ENCODE peak calls at places on chromosomes 6 and 20, in seven cellular contexts. N, D, U, Y, H, I and O are unnamed samples.

GRCh38 chr20:57661201-57662027 is 41.2 kb upstream of the ZBP1 start:
- DNase-seq in N (no peak), D (no peak), U (no peak), Y (no peak), H (peak), I (no peak), O (no peak)

GRCh38 chr20:35329435-35330139 is 37.4 kb upstream of the FAM83C start:
- DNase-seq in N (peak), D (peak), U (peak), Y (no peak), H (no peak), I (no peak), O (no peak)

GRCh38 chr6:39952170-39952569 is 17.9 kb upstream of the MOCS1 start:
- DNase-seq in N (no peak), D (peak), U (no peak), Y (no peak), H (no peak), I (no peak), O (no peak)

GRCh38 chr20:60170116-60170515 is 211.9 kb downstream of the CDH26 start:
- DNase-seq in N (no peak), D (no peak), U (no peak), Y (no peak), H (no peak), I (no peak), O (no peak)

GRCh38 chr6:76584121-76584520 is 511.7 kb upstream of the IMPG1 start:
- DNase-seq in N (no peak), D (no peak), U (no peak), Y (no peak), H (no peak), I (no peak), O (no peak)

GRCh38 chr6:122276637-122277036 is 122.8 kb upstream of the HSF2 start:
- DNase-seq in N (no peak), D (no peak), U (no peak), Y (no peak), H (no peak), I (no peak), O (no peak)

GRCh38 chr20:52457826-52458225 is 266.2 kb upstream of the ZFP64 start:
- DNase-seq in N (no peak), D (peak), U (no peak), Y (no peak), H (no peak), I (no peak), O (no peak)

GRCh38 chr6:39859025-39859424 is 66.8 kb downstream of the DAAM2 start:
- DNase-seq in N (no peak), D (no peak), U (no peak), Y (no peak), H (no peak), I (no peak), O (no peak)

GRCh38 chr6:48032156-48032555 is 78.8 kb downstream of the PTCHD4 start:
- DNase-seq in N (no peak), D (peak), U (peak), Y (no peak), H (no peak), I (no peak), O (no peak)

GRCh38 chr6:64330694-64331309 is 695.2 kb downstream of the PHF3 start:
- DNase-seq in N (peak), D (peak), U (peak), Y (peak), H (peak), I (peak), O (peak)

GRCh38 chr20:25315418-25316210 is 67.7 kb downstream of the PYGB start:
- DNase-seq in N (no peak), D (peak), U (no peak), Y (no peak), H (no peak), I (no peak), O (no peak)

GRCh38 chr20:16553684-16554083 is 19.6 kb downstream of the KIF16B start:
- DNase-seq in N (no peak), D (no peak), U (no peak), Y (no peak), H (no peak), I (no peak), O (no peak)

GRCh38 chr6:125804264-125804663 is 13.5 kb downstream of the NCOA7 start:
- DNase-seq in N (no peak), D (no peak), U (no peak), Y (no peak), H (no peak), I (no peak), O (no peak)

GRCh38 chr6:150118208-150118607 is 24.6 kb upstream of the PPP1R14C start:
- DNase-seq in N (peak), D (no peak), U (no peak), Y (no peak), H (no peak), I (no peak), O (no peak)

GRCh38 chr6:150118642-150119041 is 24.2 kb upstream of the PPP1R14C start:
- DNase-seq in N (no peak), D (no peak), U (no peak), Y (no peak), H (no peak), I (peak), O (no peak)

GRCh38 chr6:150116195-150116800 is 26.5 kb upstream of the PPP1R14C start:
- DNase-seq in N (no peak), D (no peak), U (peak), Y (no peak), H (no peak), I (no peak), O (no peak)

GRCh38 chr6:150119256-150119655 is 23.6 kb upstream of the PPP1R14C start:
- DNase-seq in N (no peak), D (no peak), U (peak), Y (peak), H (no peak), I (no peak), O (no peak)

GRCh38 chr6:150115769-150116168 is 27.1 kb upstream of the PPP1R14C start:
- DNase-seq in N (no peak), D (no peak), U (no peak), Y (no peak), H (no peak), I (no peak), O (no peak)
- H3K27ac ChIP-seq in N (no peak), D (no peak), U (no peak), Y (no peak), H (no peak), I (no peak), O (no peak)

GRCh38 chr6:37175332-37176267 is 5.6 kb downstream of the PIM1 start:
- DNase-seq in N (no peak), D (no peak), U (no peak), Y (no peak), H (no peak), I (no peak), O (no peak)
- H3K27ac ChIP-seq in N (no peak), D (no peak), U (no peak), Y (no peak), H (no peak), I (no peak), O (no peak)

DNA sequence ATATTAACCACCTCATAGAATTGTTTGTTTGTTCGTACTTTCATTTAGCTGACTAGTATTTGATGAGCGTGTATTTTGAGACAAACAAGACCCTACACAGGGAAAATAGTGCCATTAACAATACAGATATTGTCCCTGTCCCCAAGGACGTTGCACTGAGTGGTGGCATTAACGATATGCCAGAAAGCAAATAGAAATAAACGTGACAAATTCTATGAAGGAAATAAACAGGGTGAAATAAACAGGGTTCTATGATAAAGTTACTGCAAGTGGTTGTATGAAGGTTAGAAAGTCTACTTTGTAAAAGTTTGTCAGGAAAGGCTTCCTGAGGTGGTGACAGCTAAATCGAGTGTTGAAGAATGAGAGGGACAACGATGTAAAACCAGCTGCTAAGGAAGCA is 380.2 kb downstream of the LAMA2 start:
- DNase-seq in N (no peak), D (no peak), U (no peak), Y (no peak), H (no peak), I (no peak), O (no peak)
- H3K27ac ChIP-seq in N (no peak), D (no peak), U (no peak), Y (peak), H (no peak), I (no peak), O (peak)

GRCh38 chr6:32865724-32866443 is 11.9 kb downstream of the PSMB9 start:
- DNase-seq in N (no peak), D (no peak), U (no peak), Y (no peak), H (no peak), I (no peak), O (peak)

GRCh38 chr6:32868257-32868788 is 14.3 kb downstream of the PSMB9 start:
- DNase-seq in N (peak), D (peak), U (peak), Y (peak), H (peak), I (peak), O (peak)

GRCh38 chr6:32862725-32863124 is 8.7 kb downstream of the PSMB9 start:
- DNase-seq in N (no peak), D (no peak), U (no peak), Y (no peak), H (no peak), I (no peak), O (no peak)

GRCh38 chr6:32867559-32868256 is 13.7 kb downstream of the PSMB9 start:
- DNase-seq in N (no peak), D (no peak), U (no peak), Y (no peak), H (no peak), I (no peak), O (no peak)

DNA sequence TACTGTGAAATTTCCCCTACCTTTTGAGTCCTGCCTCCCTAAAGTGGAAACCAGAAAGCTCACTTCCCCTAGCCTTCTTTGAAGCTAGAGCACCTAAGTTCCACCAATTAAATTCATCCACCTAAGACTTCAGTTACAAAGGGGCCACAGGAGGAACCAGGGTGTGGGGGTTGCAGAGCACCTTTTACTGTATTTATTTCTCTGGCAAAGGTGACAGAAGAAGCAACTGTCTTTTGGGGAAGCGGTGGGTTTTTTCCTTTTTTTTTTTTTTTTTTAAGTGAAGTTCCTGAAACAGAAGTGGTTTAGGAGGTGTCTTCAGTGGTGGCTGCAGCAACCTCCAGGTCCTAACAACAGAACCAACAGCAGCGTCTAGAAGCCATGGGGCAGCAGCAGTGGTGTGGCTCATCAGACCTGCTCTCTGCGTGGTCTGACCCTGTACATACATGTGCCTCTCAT is 13.1 kb downstream of the PSMB9 start:
- DNase-seq in N (no peak), D (no peak), U (no peak), Y (no peak), H (no peak), I (no peak), O (no peak)
- H3K27ac ChIP-seq in N (no peak), D (no peak), U (no peak), Y (no peak), H (no peak), I (no peak), O (no peak)

DNA sequence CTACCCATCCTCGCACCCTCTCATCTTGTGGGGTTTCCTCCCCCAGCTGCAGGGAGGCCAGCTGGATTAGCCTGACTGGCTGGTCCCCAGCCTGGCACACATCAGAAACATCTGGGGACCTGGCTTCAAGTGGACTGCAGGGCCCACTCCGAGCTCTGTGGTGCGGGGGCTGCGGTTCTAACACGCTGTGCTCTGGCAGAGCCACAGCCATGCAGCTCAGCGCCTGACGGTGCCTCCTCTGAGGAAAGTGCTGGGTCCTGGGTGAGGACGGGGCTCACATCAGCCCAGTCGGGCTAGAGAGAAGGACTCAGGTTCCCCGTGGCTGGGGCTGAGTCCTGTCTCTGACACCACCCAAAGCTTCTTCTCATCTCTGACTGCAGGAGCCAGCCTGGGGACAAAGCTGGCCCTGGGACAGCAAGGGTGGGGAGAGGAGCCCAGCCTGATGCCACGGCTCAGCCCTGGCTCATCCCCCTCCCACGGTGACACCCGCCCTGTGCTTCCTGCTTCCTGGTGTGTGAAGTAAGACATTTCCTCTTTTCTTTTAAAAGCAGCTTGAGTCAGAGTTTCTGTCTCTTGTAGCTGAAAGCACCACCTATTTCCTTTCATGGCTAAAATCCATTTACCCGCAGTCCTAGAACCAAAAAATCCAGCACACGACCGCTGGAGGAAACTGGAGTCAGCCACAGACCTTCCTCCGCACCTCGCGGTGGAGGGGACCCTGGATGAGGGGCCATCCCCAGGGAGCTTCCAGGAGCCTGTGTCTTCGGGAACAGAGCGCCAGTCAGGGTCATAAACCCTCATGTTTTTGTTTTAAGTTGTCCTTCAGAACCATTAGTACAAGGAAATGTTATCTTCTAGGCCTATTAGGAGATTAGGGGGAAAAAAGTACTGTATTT is 127.3 kb upstream of the AFDN start:
- DNase-seq in N (no peak), D (no peak), U (peak), Y (peak), H (peak), I (no peak), O (peak)
- H3K27ac ChIP-seq in N (no peak), D (no peak), U (peak), Y (peak), H (peak), I (no peak), O (peak)

DNA sequence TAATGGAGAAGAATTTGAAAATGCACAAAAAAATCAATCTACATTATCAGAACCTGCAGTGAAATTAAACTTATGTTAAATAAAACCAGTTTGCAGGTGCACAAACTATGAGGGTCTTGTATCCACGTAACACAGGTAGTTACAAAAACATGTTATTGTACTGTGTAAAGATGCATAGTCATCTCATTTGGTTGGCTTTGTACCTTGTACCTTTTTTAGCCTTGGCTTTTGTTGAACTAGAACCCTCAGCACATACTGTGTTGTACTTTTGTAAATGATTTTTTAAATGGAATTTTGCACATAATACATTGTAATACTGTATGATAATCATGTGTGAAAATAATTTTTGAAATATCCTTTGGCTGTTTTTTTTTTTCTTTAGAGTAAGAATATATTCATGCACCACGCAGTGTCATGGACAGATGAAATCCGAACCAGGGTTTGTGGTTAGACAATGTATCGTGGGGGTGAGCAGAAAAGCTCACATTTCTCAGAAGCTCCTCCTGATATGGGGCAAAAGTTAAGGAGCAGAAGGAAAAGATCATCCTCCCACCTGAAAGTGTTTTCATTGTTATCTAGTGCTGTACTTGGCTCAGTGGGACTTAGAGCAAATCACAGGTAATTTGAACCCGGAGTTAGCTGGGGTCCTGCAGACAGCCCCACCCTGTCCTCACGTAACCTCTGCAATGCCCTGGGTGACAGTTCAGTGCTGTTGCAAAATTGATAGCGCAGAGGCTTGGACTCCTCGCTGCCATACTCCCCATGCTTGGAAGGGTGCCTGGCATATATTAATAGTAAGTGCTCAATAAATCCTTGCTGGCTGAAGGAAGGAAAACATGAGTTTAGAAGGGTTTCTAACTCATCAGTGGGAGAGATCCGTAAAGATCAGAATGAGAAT is 14.8 kb upstream of the NAA20 start:
- DNase-seq in N (no peak), D (peak), U (peak), Y (no peak), H (no peak), I (no peak), O (no peak)
- H3K27ac ChIP-seq in N (no peak), D (peak), U (peak), Y (peak), H (peak), I (no peak), O (no peak)